ENCODE peak calls at places on chromosomes 4 and X, in five cellular contexts. X, N, Y, J and G are unnamed samples.

GRCh38 chrX:44071847-44072545 is 98.8 kb upstream of the NDP start:
- DNase-seq in Y (no peak), X (no peak), J (no peak), N (no peak), G (no peak)

GRCh38 chr4:128787509-128788311 is 21.8 kb upstream of the JADE1 start:
- DNase-seq in N (no peak), X (peak), J (no peak), Y (peak), G (peak)

GRCh38 chr4:139028191-139028661 is 12.6 kb downstream of the NOCT start:
- DNase-seq in Y (no peak), X (no peak), N (no peak), J (no peak), G (no peak)

GRCh38 chr4:8724436-8725070 is 132.0 kb downstream of the CPZ start:
- DNase-seq in J (no peak), Y (no peak), X (no peak), N (no peak), G (no peak)

GRCh38 chr4:6689506-6689960 is 4.1 kb upstream of the S100P start:
- DNase-seq in X (no peak), N (peak), Y (no peak), J (no peak), G (no peak)

GRCh38 chr4:41446391-41446790 is 91.6 kb upstream of the LIMCH1 start:
- DNase-seq in N (no peak), Y (no peak), X (no peak), J (no peak), G (no peak)

GRCh38 chr4:148814030-148814429 is 371.8 kb upstream of the NR3C2 start:
- DNase-seq in N (no peak), J (no peak), Y (no peak), X (no peak), G (no peak)

GRCh38 chrX:18426004-18426320 is 554 bp downstream of the CDKL5 start:
- DNase-seq in X (peak), Y (no peak), J (no peak), N (no peak), G (no peak)

GRCh38 chr4:184504385-184504784 is 30.0 kb upstream of the IRF2 start:
- DNase-seq in J (no peak), X (no peak), Y (no peak), N (no peak), G (no peak)

GRCh38 chr4:184503869-184504300 is 29.5 kb upstream of the IRF2 start:
- DNase-seq in Y (no peak), J (no peak), N (no peak), X (no peak), G (no peak)

GRCh38 chr4:184511156-184511555 is 36.8 kb upstream of the IRF2 start:
- DNase-seq in Y (no peak), X (no peak), J (no peak), N (no peak), G (no peak)

GRCh38 chr4:184510431-184510830 is 36.1 kb upstream of the IRF2 start:
- DNase-seq in N (no peak), J (no peak), X (no peak), Y (no peak), G (no peak)

GRCh38 chr4:184506527-184507121 is 32.3 kb upstream of the IRF2 start:
- DNase-seq in J (peak), X (peak), Y (peak), N (peak), G (no peak)
- TF ChIP-seq FOXM1 in J (peak), X (no peak), Y (no peak), N (no peak), G (no peak)

GRCh38 chr4:81467672-81467964 is 4.1 kb downstream of the RASGEF1B start:
- DNase-seq in J (no peak), N (no peak), X (no peak), Y (no peak), G (no peak)

GRCh38 chr4:81469774-81470455 is 1.8 kb downstream of the RASGEF1B start:
- DNase-seq in J (no peak), Y (no peak), N (no peak), X (no peak), G (no peak)

GRCh38 chr4:81470456-81471327 is 1.0 kb downstream of the RASGEF1B start:
- DNase-seq in Y (no peak), N (no peak), X (peak), J (no peak), G (no peak)

GRCh38 chr4:81466841-81467671 is 4.7 kb downstream of the RASGEF1B start:
- DNase-seq in Y (peak), X (peak), J (peak), N (peak), G (peak)

GRCh38 chr4:81468685-81469084 is 3.0 kb downstream of the RASGEF1B start:
- DNase-seq in X (no peak), N (no peak), Y (no peak), J (no peak), G (no peak)
- TF ChIP-seq FOXM1 in X (no peak), N (no peak), Y (no peak), J (no peak), G (no peak)

DNA sequence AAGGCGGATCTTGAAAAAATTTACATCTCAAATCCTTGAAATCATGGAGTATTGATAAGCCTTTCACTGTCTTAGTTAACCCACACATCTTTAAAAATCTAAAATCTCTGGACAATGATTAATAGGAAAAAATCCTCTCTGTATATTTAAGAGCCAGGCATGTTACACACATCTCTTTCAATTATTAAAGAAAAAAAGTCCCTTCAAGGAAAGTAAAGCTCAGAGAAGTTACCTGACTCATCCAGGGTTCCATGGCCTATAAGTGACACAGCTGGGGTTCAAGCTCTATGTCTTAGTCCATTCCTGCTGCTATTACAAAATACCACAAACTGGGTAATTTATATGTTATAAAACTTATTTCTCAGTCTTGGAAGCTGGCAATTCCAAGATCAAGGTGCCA is 14.2 kb upstream of the FGF16 start:
- DNase-seq in N (no peak), X (no peak), J (no peak), Y (no peak), G (no peak)
- TF ChIP-seq FOXM1 in N (no peak), X (no peak), J (no peak), Y (no peak), G (no peak)

GRCh38 chrX:78103001-78103634 is 930 bp upstream of the PGK1 start:
- DNase-seq in N (no peak), X (no peak), J (no peak), Y (no peak), G (no peak)

GRCh38 chrX:78098108-78098507 is 5.9 kb upstream of the PGK1 start:
- DNase-seq in X (no peak), Y (no peak), N (no peak), J (no peak), G (no peak)

GRCh38 chrX:78104447-78105176 is 564 bp downstream of the PGK1 start:
- DNase-seq in J (no peak), Y (peak), N (peak), X (peak), G (peak)

GRCh38 chrX:78103656-78104446 is at the start of gene PGK1:
- DNase-seq in N (peak), J (peak), X (peak), Y (peak), G (peak)

DNA sequence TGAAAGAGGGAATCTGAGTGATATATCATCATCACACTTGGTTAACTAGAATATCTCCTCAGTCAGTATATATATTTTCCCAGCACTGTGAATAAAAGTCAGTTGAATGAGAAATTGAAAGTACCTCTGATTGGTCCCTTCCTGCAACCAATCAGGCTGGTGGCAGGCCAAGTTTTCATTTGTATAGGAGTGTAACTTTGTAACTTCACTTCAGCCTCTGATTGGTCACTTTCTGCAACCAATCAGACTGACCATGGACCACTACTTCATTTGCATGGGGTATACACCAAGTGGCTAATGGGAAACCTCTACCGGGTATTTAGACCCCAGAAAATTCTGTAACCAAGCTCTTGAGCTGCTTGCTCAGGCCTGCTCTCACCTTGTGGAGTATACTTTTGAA is 1.9 kb upstream of the PGK1 start:
- DNase-seq in J (no peak), X (no peak), Y (no peak), N (no peak), G (no peak)
- TF ChIP-seq FOXM1 in J (no peak), X (no peak), Y (no peak), N (no peak), G (no peak)

GRCh38 chrX:20789103-20789502 is 522.4 kb upstream of the RPS6KA3 start:
- DNase-seq in N (peak), Y (no peak), X (no peak), J (no peak), G (no peak)
- TF ChIP-seq FOXM1 in N (no peak), Y (no peak), X (no peak), J (no peak), G (no peak)

GRCh38 chr4:76589402-76589801 is 154.4 kb downstream of the SHROOM3 start:
- DNase-seq in N (no peak), Y (no peak), J (no peak), X (no peak), G (no peak)
- TF ChIP-seq FOXM1 in N (no peak), Y (no peak), J (no peak), X (no peak), G (no peak)

GRCh38 chr4:127631420-127631819 is 1.3 kb upstream of the INTU start:
- DNase-seq in Y (no peak), J (no peak), N (no peak), X (no peak), G (peak)
- TF ChIP-seq FOXM1 in Y (no peak), J (no peak), N (no peak), X (no peak), G (no peak)

DNA sequence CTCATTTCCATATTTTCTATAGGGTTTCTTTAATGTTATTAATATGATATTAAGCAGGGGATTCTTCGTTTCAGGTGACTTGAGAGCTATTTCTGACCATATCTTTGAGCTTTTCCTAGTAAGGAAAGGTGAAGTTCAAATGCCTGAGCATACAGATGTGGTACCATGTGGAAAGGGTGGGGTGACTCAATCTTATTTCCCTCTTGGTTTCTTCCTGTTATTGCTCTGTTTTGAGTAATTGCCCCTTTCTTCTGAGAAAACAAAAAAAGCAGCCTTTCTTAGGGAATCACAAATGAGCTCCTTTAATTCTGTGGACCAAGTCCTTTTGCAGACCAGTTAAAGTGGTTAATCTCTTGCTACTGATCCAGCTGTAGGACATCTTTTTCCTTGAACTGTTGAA is 41.0 kb upstream of the AGA start:
- DNase-seq in N (no peak), J (no peak), X (no peak), Y (no peak), G (no peak)
- TF ChIP-seq FOXM1 in N (no peak), J (no peak), X (no peak), Y (no peak), G (no peak)

GRCh38 chr4:142719854-142720541 is 126.1 kb downstream of the INPP4B start:
- DNase-seq in Y (peak), J (no peak), N (no peak), X (no peak), G (no peak)
- TF ChIP-seq FOXM1 in Y (no peak), J (no peak), N (no peak), X (no peak), G (no peak)

GRCh38 chrX:42714981-42715688 is 62.8 kb downstream of the PPP1R2C start:
- DNase-seq in X (peak), Y (peak), N (peak), J (no peak), G (peak)
- TF ChIP-seq FOXM1 in X (no peak), Y (no peak), N (no peak), J (no peak), G (no peak)